ENCODE peak calls at places on chromosomes 2 and 18, in four cellular contexts. T is sigmoid colon, A is gastrocnemius medialis, O is transverse colon. Q is an unnamed sample. For H3K9me3, the result is how much of the 10 kb centered on the place peaks cover.

GRCh38 chr2:154455201-154455600 is 243.3 kb upstream of the KCNJ3 start:
- DNase-seq in A (no peak), T (no peak), O (no peak), Q (no peak)

GRCh38 chr2:129367118-129367517 is 612.3 kb upstream of the RAB6C start:
- DNase-seq in O (no peak), A (no peak), T (no peak), Q (no peak)

GRCh38 chr2:73163522-73164367 is 38.6 kb upstream of the NOTO start:
- DNase-seq in T (peak), A (peak), O (peak), Q (peak)

GRCh38 chr18:9065864-9066263 is 36.6 kb upstream of the NDUFV2 start:
- DNase-seq in O (no peak), T (no peak), A (no peak), Q (no peak)

GRCh38 chr2:231191896-231192872 is 6.2 kb upstream of the ARMC9 start:
- DNase-seq in O (peak), A (peak), T (peak), Q (peak)

GRCh38 chr2:75870654-75871137 is 160.0 kb upstream of the GCFC2 start:
- DNase-seq in T (no peak), A (no peak), O (no peak), Q (no peak)

GRCh38 chr18:22930089-22930713 is 2.9 kb upstream of the RBBP8 start:
- DNase-seq in O (peak), A (no peak), T (peak), Q (peak)

GRCh38 chr2:140918426-140918825 is 1212.4 kb downstream of the LRP1B start:
- DNase-seq in A (no peak), T (no peak), O (no peak), Q (no peak)

GRCh38 chr2:109450574-109451265 is 163.0 kb downstream of the SEPTIN10 start:
- DNase-seq in O (no peak), T (peak), A (peak), Q (peak)

GRCh38 chr2:158815650-158816049 is 20.5 kb downstream of the DAPL1 start:
- DNase-seq in A (no peak), O (no peak), T (no peak), Q (no peak)

GRCh38 chr2:236754234-236754924 is 184.8 kb downstream of the ACKR3 start:
- DNase-seq in A (no peak), O (no peak), T (no peak), Q (no peak)

GRCh38 chr2:31275976-31276375 is 42.0 kb downstream of the EHD3 start:
- DNase-seq in T (no peak), A (no peak), O (no peak), Q (peak)

GRCh38 chr2:230447036-230447435 is 31.0 kb downstream of the SP100 start:
- DNase-seq in A (no peak), T (no peak), O (no peak), Q (no peak)

GRCh38 chr2:188813315-188813714 is 160.9 kb upstream of the COL3A1 start:
- DNase-seq in A (no peak), O (no peak), T (no peak), Q (no peak)

GRCh38 chr18:48540329-48541025 is 1.6 kb downstream of the CTIF start:
- DNase-seq in A (peak), O (peak), T (peak), Q (peak)

DNA sequence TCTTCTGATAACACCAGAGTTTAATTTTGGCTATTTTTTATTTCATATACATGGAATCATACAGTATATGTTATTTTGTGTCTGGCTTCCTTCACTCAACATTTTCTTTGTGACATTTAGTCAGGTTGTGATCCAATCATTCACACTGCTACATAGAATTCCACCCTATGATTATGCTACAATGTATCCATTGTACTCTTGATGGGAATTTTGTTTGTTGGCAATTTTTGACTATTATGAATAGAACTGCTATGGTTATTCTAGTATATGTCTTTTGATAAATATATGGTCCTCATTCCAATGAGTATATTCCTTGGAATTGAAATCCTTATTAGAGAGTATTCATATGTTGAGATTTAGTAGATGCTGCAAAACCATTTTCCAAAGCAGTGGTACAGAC is 936.4 kb upstream of the CHAC2 start:
- DNase-seq in A (no peak), O (no peak), T (no peak), Q (no peak)
- TF ChIP-seq POLR2A in A (no peak), O (no peak), T (no peak), Q (no peak)

GRCh38 chr2:239593965-239594771 is 193.3 kb upstream of the HDAC4 start:
- DNase-seq in A (no peak), O (no peak), T (peak), Q (no peak)
- H3K9me3 ChIP-seq in A (under half), O (under half), T (under half), Q (under half)

DNA sequence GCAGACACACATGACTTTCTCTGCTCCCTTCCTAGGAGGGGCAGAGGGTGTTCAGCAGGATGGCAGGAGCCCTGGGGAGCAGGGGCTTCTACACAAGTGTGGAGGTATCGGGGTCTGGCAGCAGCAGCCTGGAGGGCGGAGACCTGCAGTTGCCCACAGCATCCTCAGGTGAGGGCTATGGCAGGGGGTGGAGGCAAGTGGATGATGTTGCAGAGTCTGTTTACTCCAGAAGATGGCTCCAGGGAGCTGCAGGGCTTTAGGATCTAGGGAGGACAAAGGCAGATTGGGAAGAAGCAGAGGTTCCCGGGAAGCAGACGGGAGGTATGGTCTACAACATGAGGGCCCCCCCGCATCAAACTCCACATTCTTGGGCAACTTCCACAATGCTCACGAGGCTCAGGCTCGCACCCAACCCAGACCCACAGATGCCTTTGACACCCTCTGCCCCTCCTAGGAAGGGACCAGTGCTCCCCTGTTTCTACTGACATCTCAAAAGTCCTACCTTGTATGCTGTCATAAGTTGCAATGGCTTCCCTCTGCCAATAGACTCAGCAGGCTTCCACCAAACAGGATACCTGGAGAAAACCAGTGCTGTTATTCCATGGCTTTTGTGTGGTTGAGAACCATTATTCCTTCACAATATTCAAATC is 12.0 kb upstream of the ATP6V1C2 start:
- DNase-seq in T (no peak), O (peak), A (no peak), Q (no peak)
- TF ChIP-seq CTCF in T (no peak), O (peak), A (no peak), Q (peak)

DNA sequence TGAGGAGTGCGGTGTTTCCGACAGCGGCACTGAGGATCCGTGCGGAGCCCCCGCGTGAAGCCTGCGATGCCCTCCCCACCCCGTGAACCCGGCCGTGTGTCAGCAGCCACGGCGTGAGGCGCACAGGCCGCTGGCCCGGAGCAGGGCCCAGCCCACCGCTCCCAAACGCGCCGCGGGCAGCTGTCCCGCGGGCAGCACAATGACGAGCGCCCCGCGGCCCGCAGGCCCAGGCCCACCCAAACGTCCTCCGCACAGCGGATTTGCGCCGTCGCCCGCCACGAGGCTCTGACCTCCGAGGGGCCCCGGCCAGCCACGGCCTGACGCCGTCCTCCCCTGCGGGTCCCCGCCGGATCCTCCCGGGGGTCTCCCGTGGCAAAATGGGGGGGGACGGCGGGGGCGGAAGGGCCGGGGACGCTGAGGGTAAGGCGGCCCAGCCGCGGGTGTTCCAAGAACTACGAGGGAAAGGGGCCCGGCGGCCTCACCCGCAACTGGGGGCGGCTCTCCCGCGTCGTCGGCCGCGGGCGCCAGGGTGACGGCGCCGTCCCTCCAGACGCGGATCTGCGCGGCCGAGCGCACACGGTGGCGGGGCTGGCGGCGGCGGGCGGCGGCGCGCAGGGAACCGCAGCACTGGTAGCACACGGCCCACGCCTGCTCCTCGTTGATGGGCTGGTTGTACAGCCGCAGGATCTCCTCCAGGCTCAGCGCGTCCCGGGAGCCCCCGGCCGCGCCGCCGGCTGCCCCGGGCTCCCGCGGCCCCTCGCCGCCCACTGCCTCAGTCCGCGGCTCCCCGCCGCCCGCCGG is 659 bp downstream of the SPIRE1 start:
- DNase-seq in T (peak), O (peak), A (peak), Q (peak)
- TF ChIP-seq POLR2A in T (no peak), O (peak), A (peak), Q (no peak)

GRCh38 chr18:402129-402528 is 98.4 kb downstream of the COLEC12 start:
- DNase-seq in O (no peak), T (no peak), A (no peak), Q (no peak)
- H3K9me3 ChIP-seq in O (under half), T (under half), A (under half), Q (under half)

GRCh38 chr18:54228364-54228763 is 3.9 kb upstream of the MBD2 start:
- DNase-seq in T (no peak), O (no peak), A (no peak), Q (no peak)
- TF ChIP-seq CTCF in T (no peak), O (no peak), A (no peak), Q (no peak)

GRCh38 chr2:190970872-190971506 is 43.0 kb downstream of the STAT1 start:
- DNase-seq in T (no peak), O (no peak), A (no peak), Q (no peak)
- TF ChIP-seq POLR2A in T (no peak), O (no peak), A (no peak), Q (no peak)